ENCODE peak calls at places on chromosome 1, in four cellular contexts. K is AG10803, N is breast epithelium, B is AG04450. Q is an unnamed sample.

GRCh38 chr1:76511226-76511625 is 356.1 kb upstream of the ST6GALNAC5 start:
- DNase-seq in K (no peak), N (no peak), B (no peak), Q (no peak)

GRCh38 chr1:85134583-85135455 is 66.0 kb downstream of the SYDE2 start:
- DNase-seq in K (peak; percentile 59), N (no peak), B (peak; percentile 59), Q (peak; percentile 63)

GRCh38 chr1:91806777-91807700 is 78.9 kb downstream of the TGFBR3 start:
- DNase-seq in K (peak; percentile 93), N (no peak), B (no peak), Q (peak; percentile 95)

GRCh38 chr1:156794506-156795373 is 21.9 kb downstream of the SH2D2A start:
- DNase-seq in K (no peak), N (no peak), B (no peak), Q (no peak)

GRCh38 chr1:36323636-36324321 is at the start of gene EVA1B:
- DNase-seq in K (peak; percentile 77), N (peak; percentile 65), B (no peak), Q (peak; percentile 91)

GRCh38 chr1:220928725-220929297 is 49.6 kb downstream of the HLX start:
- DNase-seq in K (peak; percentile 36), N (no peak), B (no peak), Q (peak; percentile 12)

GRCh38 chr1:3735027-3735682 is 17.1 kb upstream of the CCDC27 start:
- DNase-seq in K (no peak), N (no peak), B (no peak), Q (no peak)

GRCh38 chr1:77489910-77490309 is 192.5 kb downstream of the ZZZ3 start:
- DNase-seq in K (peak; percentile 88), N (no peak), B (no peak), Q (peak; percentile 80)

GRCh38 chr1:42935313-42935624 is 23.4 kb downstream of the SLC2A1 start:
- DNase-seq in K (no peak), N (peak; percentile 18), B (no peak), Q (no peak)

GRCh38 chr1:68495968-68496679 is 758 bp downstream of the DEPDC1 start:
- DNase-seq in K (no peak), N (no peak), B (no peak), Q (no peak)

GRCh38 chr1:178495158-178495557 is 1.6 kb downstream of the CLEC20A start:
- DNase-seq in K (no peak), N (no peak), B (no peak), Q (no peak)

GRCh38 chr1:44655609-44656008 is 18.7 kb downstream of the TMEM53 start:
- DNase-seq in K (peak; percentile 11), N (no peak), B (no peak), Q (peak; percentile 20)

GRCh38 chr1:54947540-54947939 is 32.9 kb upstream of the TMEM61 start:
- DNase-seq in K (no peak), N (no peak), B (no peak), Q (no peak)

GRCh38 chr1:54942976-54943375 is 37.5 kb upstream of the TMEM61 start:
- DNase-seq in K (no peak), N (no peak), B (no peak), Q (no peak)

GRCh38 chr1:54949971-54950360 is 30.5 kb upstream of the TMEM61 start:
- DNase-seq in K (no peak), N (no peak), B (no peak), Q (peak; percentile 61)

GRCh38 chr1:54944610-54945392 is 35.6 kb upstream of the TMEM61 start:
- DNase-seq in K (peak; percentile 86), N (peak; percentile 53), B (peak; percentile 63), Q (peak; percentile 91)

DNA sequence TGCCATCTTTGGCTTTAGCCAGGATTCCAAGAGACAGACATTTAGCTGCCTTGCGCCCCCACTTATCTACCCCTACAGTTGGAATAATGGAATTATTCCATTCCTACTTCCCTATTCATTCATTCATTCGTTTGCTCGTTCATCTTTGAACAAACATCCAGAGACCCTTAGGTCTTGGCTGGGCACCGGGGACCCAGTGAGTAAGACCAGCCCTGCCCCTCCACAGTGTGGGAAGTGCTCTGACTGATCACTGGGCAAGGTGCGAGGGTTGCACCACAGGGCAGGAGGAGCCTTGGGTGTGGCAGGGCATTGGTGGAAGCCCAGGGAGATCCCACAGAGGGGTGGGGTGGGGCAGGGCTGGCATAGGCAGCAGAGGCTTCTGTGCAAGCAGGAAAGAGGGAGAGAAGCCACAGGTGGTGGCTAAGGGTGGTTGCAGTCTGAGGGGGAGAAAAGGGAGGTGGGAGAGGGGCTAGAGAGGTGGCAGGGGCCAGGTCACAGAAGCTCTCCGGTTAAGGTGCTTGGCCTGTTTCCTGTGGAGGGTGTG is 35.0 kb upstream of the TMEM61 start:
- DNase-seq in K (no peak), N (no peak), B (no peak), Q (no peak)
- TF ChIP-seq CTCF in K (no peak), N (no peak), B (no peak), Q (no peak)

GRCh38 chr1:223089250-223089649 is 53.8 kb downstream of the TLR5 start:
- DNase-seq in K (no peak), N (no peak), B (no peak), Q (no peak)

GRCh38 chr1:223087231-223087990 is 55.6 kb downstream of the TLR5 start:
- DNase-seq in K (no peak), N (no peak), B (no peak), Q (peak; percentile 27)

GRCh38 chr1:223081181-223081994 is 61.7 kb downstream of the TLR5 start:
- DNase-seq in K (peak; percentile 71), N (peak; percentile 71), B (peak; percentile 51), Q (peak; percentile 94)

GRCh38 chr1:223088713-223089240 is 54.3 kb downstream of the TLR5 start:
- DNase-seq in K (no peak), N (no peak), B (no peak), Q (no peak)

DNA sequence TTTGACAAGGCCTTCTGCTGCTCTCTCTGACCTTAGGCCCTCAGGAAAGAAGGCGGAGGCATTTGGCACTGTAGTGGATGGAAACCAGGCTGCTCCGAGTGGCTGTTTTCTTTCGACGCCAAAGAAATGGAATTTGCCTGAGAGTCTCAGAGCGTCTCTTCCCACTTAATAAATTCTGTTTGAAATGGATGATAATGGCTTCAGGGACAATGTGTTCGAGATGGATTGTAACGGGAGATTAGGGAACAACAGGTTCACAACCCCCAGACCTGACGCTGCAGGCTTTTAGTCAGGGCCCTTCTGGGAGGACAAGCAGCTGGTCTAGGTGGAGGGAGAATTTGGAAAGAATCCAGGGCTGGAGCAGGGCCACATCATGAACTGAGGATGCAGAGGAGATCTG is 58.6 kb downstream of the TLR5 start:
- DNase-seq in K (no peak), N (no peak), B (no peak), Q (no peak)
- H3K4me3 ChIP-seq in K (no peak overlapping the region), N (no peak overlapping the region), B (no peak overlapping the region), Q (no peak overlapping the region)

GRCh38 chr1:109918671-109919070 is 8.0 kb downstream of the CSF1 start:
- DNase-seq in K (no peak), N (no peak), B (no peak), Q (no peak)
- TF ChIP-seq CTCF in K (no peak), N (no peak), B (no peak), Q (no peak)

GRCh38 chr1:150148834-150149489 is 754 bp upstream of the PLEKHO1 start:
- DNase-seq in K (no peak), N (no peak), B (no peak), Q (no peak)
- H3K4me3 ChIP-seq in K (peak overlapping the region; percentile 82), N (peak overlapping the region; percentile 78), B (peak overlapping the region; percentile 90), Q (peak overlapping the region; percentile 77)

DNA sequence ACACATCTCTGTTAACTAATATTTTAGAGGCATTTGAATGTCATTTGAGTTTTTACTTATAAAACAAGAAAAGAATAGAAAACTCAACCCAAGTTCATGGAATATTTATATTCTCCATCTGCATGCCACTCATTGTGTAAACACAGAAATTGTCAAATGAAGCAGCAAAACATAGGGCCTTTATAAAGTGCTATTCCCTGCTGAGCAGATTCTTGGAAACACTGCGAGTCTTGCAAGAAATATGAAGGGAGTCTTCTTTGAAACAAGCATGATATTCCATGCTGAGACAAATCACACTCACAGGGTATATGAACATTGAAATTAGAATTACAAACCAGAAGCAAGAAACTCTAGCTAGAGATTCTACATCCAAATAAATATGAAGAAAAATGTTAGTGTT is 655.8 kb downstream of the BRINP3 start:
- DNase-seq in K (no peak), N (no peak), B (no peak), Q (peak; percentile 1)
- TF ChIP-seq CTCF in K (no peak), N (no peak), B (no peak), Q (no peak)

GRCh38 chr1:155064109-155064812 is 721 bp downstream of the EFNA4 start:
- DNase-seq in K (no peak), N (no peak), B (no peak), Q (peak; percentile 25)

GRCh38 chr1:155062151-155062686 is 1.3 kb upstream of the EFNA4 start:
- DNase-seq in K (no peak), N (no peak), B (no peak), Q (no peak)

GRCh38 chr1:155063550-155064108 is at the start of gene EFNA4:
- DNase-seq in K (peak; percentile 64), N (peak; percentile 82), B (peak; percentile 36), Q (peak; percentile 80)

GRCh38 chr1:155062702-155063411 is 683 bp upstream of the EFNA4 start:
- DNase-seq in K (no peak), N (no peak), B (no peak), Q (peak; percentile 50)

GRCh38 chr1:155064813-155065436 is 1.4 kb downstream of the EFNA4 start:
- DNase-seq in K (no peak), N (no peak), B (no peak), Q (no peak)
- H3K4me3 ChIP-seq in K (no peak overlapping the region), N (no peak overlapping the region), B (peak overlapping the region; percentile 96), Q (no peak overlapping the region)

GRCh38 chr1:27787895-27788294 is 14.9 kb downstream of the STX12 start:
- DNase-seq in K (peak; percentile 63), N (no peak), B (no peak), Q (peak; percentile 89)
- TF ChIP-seq CTCF in K (no peak), N (no peak), B (no peak), Q (no peak)

GRCh38 chr1:229855999-229856650 is 210.9 kb upstream of the GALNT2 start:
- DNase-seq in K (no peak), N (no peak), B (no peak), Q (no peak)
- H3K4me3 ChIP-seq in K (peak overlapping the region; percentile 33), N (no peak overlapping the region), B (no peak overlapping the region), Q (no peak overlapping the region)

GRCh38 chr1:33256701-33257387 is 552 bp downstream of the ZNF362 start:
- DNase-seq in K (peak; percentile 72), N (peak; percentile 38), B (peak; percentile 64), Q (peak; percentile 85)

GRCh38 chr1:33257388-33257758 is 1.1 kb downstream of the ZNF362 start:
- DNase-seq in K (no peak), N (no peak), B (no peak), Q (no peak)

GRCh38 chr1:33255347-33256311 is 663 bp upstream of the ZNF362 start:
- DNase-seq in K (peak; percentile 68), N (peak; percentile 89), B (no peak), Q (peak; percentile 45)

GRCh38 chr1:33257759-33258712 is 1.7 kb downstream of the ZNF362 start:
- DNase-seq in K (peak; percentile 16), N (no peak), B (no peak), Q (peak; percentile 10)

DNA sequence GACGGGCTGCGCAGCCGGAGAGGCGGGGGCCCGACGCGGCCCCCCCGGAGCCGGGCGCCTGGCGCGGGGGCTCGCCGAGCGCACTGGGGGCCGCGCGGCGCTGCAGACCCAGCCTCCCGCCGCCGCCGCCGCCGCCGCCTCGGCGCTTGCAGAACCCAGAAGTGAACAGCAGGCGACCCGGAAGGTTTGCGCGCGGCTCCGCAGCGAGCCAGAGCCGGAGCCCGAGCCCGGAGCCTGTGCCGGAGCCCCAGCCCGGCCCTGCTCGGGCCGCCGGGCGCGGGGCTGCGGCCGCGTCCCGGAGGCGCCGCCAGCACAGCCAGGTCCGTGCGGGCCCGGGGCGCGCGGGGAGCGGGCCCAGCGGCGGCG is at the start of gene ZNF362:
- DNase-seq in K (peak; percentile 68), N (no peak), B (peak; percentile 20), Q (peak; percentile 61)
- TF ChIP-seq CTCF in K (peak; percentile 12), N (peak; percentile 29), B (no peak), Q (no peak)

Q was measured in cardiac fibroblast.